ENCODE peak calls at places on chromosomes 3 and 15, in seven cellular contexts. V is astrocyte, J is neural progenitor cell, X is tibial nerve, N is GM12878, G is RWPE2, A is lung. W is an unnamed sample. For H3K4me1 and H3K36me3, the result is how much of the 10 kb centered on the place peaks cover.

GRCh38 chr15:88334436-88334835 is 77.9 kb upstream of the NTRK3 start:
- DNase-seq in X (no peak), A (no peak), G (no peak), N (no peak), J (no peak), V (peak), W (no peak)

GRCh38 chr3:138497851-138498250 is 63.4 kb downstream of the ESYT3 start:
- DNase-seq in V (no peak), N (no peak), A (no peak), X (no peak), G (no peak), J (no peak), W (no peak)

GRCh38 chr3:12476238-12476897 is 7.9 kb upstream of the TSEN2 start:
- DNase-seq in V (peak), J (no peak), A (no peak), G (peak), X (no peak), N (no peak), W (no peak)

GRCh38 chr15:29935296-29936020 is 113.2 kb upstream of the TJP1 start:
- DNase-seq in X (no peak), A (no peak), V (no peak), G (no peak), N (no peak), J (no peak), W (no peak)

GRCh38 chr3:108124337-108125150 is 33.7 kb upstream of the CD47 start:
- DNase-seq in G (no peak), X (no peak), V (no peak), A (no peak), N (peak), J (no peak), W (no peak)

GRCh38 chr3:459376-459710 is 262.8 kb downstream of the CHL1 start:
- DNase-seq in N (no peak), J (peak), X (no peak), G (no peak), V (no peak), A (no peak), W (no peak)

GRCh38 chr3:71495708-71496472 is 87.6 kb downstream of the FOXP1 start:
- DNase-seq in V (peak), J (no peak), A (no peak), X (no peak), G (no peak), N (no peak), W (no peak)

GRCh38 chr3:52005571-52005986 is 9.9 kb upstream of the RPL29 start:
- DNase-seq in N (no peak), X (no peak), J (peak), G (no peak), A (no peak), V (peak), W (peak)

GRCh38 chr3:44184319-44184953 is 57.2 kb upstream of the TOPAZ1 start:
- DNase-seq in V (no peak), J (peak), A (no peak), N (no peak), X (no peak), G (no peak), W (peak)

GRCh38 chr15:43518073-43518761 is 809 bp downstream of the MAP1A start:
- DNase-seq in G (no peak), X (no peak), J (peak), V (peak), N (no peak), A (no peak), W (peak)

GRCh38 chr3:172217877-172218276 is 178.5 kb downstream of the FNDC3B start:
- DNase-seq in J (no peak), N (no peak), V (peak), X (no peak), G (no peak), A (no peak), W (no peak)

GRCh38 chr3:45631486-45631885 is 36.9 kb downstream of the LIMD1 start:
- DNase-seq in A (no peak), V (no peak), G (no peak), N (no peak), X (no peak), J (no peak), W (no peak)

GRCh38 chr3:124780767-124781485 is 50.7 kb downstream of the UMPS start:
- DNase-seq in X (peak), A (no peak), N (no peak), V (peak), G (no peak), J (peak), W (peak)

GRCh38 chr3:128763967-128764366 is 38.0 kb downstream of the RAB7A start:
- DNase-seq in J (no peak), N (no peak), X (no peak), G (no peak), A (no peak), V (no peak), W (no peak)

DNA sequence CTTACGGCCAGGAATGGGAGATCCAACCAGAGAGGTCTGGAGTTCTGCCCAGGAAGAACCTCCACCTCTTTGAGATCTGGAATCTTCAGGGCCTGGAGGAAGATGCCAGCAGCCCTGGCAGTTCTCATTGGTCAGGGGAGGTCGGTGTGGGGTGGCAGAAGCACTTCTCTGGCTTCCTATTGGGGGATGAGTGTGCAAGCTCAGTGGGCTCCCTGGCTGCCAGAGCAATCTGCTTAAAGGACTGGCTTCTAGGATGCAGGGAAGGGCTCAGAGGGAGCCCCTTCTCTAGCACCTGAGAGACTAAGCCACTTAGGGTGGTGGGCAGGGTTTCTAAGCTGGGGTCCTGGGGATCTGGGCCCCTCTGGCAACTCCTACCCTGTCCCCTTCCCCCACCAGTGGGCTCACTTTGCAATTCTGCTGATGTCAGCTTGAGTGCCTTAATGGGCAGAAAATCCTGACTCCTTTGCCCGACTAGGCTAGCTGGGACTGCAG is 24.4 kb downstream of the SNX33 start:
- DNase-seq in V (peak), X (no peak), J (no peak), N (no peak), G (no peak), A (no peak), W (no peak)
- H3K4me1 ChIP-seq in V (half or more), X (under half), J (under half), N (under half), G (under half), A (under half), W (under half)

DNA sequence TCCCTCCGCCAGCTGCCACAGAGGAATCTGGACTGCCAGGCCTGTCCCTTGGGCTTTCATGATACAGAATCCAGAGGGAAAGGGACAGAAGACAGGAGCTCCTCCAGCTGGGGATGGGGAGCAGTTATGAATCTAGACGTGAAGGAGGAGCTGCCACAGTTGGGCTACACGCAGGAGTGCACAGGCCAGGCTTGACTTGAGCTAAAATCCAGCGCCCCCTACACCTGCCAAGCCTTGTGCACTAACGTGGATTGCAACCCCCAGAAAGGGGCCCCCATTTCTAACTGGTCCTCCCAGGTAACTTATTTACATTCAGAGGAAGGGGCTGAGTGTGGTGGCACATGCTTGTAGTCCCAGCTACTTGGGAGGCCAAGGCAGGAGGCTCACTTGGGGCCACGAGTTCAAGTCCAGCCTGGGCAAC is 14.3 kb downstream of the KLHL6 start:
- DNase-seq in G (no peak), A (no peak), X (no peak), N (no peak), J (no peak), V (no peak), W (no peak)
- H3K27ac ChIP-seq in G (no peak), A (no peak), X (no peak), N (peak), J (no peak), V (no peak), W (no peak)

DNA sequence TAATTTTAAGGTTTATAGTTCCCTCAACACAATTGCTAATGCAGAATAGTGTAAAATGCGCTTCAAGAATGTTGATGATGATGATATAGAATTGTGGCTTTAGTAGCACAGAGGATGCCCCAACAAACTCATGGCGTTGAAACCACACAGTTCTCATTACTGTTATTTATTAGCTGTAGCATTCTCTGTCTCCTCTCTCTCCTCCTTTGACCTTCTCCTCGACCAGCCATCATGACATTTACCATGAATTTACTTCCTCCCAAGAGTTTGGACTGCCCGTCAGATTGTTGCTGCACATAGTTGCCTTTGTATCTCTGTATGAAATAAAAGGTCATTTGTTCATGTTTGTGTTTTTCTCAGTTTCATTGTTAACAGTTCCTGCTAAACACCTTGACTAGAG is 27.8 kb upstream of the CRTC3 start:
- DNase-seq in V (no peak), A (no peak), G (no peak), J (no peak), N (no peak), X (no peak), W (no peak)
- H3K36me3 ChIP-seq in V (under half), A (under half), G (half or more), J (under half), N (under half), X (half or more), W (under half)

GRCh38 chr3:197595470-197596185 is 39.9 kb upstream of the BDH1 start:
- DNase-seq in J (no peak), N (no peak), V (no peak), X (no peak), G (no peak), A (no peak), W (no peak)
- H3K4me1 ChIP-seq in J (under half), N (under half), V (under half), X (under half), G (under half), A (under half), W (under half)

GRCh38 chr3:100717637-100718487 is 8.6 kb downstream of the TFG start:
- DNase-seq in N (no peak), X (no peak), V (no peak), A (no peak), G (no peak), J (no peak), W (no peak)
- H3K27ac ChIP-seq in N (no peak), X (no peak), V (no peak), A (no peak), G (no peak), J (peak), W (no peak)

DNA sequence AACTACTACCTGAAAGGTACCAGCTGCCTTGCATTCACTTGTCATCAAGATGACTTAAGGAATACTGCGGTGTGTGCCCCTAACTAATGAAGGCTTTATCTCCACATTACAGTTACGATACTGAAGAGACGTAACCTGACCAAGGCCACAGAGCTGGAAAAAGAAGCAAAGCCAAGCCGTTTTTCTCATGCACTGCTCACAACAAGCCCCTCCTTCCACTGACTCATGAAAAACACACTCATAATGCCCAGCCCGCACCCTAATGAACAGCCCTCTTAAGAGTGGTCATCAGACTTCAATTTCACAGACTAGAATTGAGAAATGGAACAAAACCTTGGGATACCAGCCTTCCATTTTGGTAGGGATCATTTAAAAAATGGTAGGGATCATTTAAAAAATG is 11.6 kb downstream of the PSMD6 start:
- DNase-seq in N (no peak), G (no peak), X (no peak), A (no peak), J (no peak), V (peak), W (no peak)
- H3K36me3 ChIP-seq in N (half or more), G (half or more), X (half or more), A (under half), J (under half), V (half or more), W (under half)

DNA sequence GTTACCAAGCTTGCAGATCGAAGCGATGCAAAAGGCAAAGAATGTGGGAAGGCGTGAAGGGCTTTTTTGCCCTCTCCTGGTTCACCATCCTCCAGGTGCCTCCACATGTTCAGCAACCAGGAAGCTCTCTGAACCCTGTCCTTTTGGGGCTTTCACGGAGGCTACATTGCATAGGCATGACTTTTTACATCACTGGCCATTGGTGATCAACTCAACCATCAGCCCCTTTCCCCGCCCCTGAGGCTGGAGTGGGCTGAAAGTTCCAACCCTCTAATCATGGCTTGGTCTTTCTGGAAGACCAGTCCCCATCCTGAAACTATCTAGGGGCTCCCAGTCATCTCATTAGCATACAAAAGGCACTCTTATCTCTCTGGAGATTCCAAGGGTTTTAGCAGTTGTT is 52.6 kb downstream of the UACA start:
- DNase-seq in A (no peak), V (no peak), N (no peak), G (no peak), J (no peak), X (no peak), W (no peak)
- H3K4me1 ChIP-seq in A (under half), V (under half), N (under half), G (under half), J (under half), X (under half), W (under half)

GRCh38 chr3:119664370-119664769 is 4.0 kb upstream of the POPDC2 start:
- DNase-seq in V (no peak), N (no peak), A (no peak), G (no peak), X (no peak), J (no peak), W (no peak)
- H3K27ac ChIP-seq in V (no peak), N (peak), A (peak), G (peak), X (peak), J (no peak), W (no peak)

DNA sequence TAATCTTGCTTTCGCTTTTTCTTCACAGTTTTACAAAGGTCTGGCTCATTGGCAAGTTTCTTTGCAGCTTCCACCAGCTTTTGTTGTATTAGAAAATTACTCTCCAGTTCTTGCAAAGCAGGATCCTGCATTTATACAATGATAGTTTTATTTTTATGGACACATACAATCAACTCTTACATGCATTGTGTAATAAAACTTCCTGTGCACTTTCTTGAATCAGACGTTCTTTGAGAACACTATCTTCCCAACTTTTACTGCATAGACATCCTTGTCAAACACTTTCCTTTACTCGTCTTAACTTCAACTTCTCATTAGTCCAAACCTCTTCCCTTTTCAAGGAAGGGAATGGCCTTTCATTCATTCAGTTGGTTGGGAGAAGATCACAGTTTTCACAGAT is 71.4 kb upstream of the LMOD3 start:
- DNase-seq in A (no peak), G (no peak), N (no peak), X (no peak), V (no peak), J (no peak), W (no peak)
- H3K36me3 ChIP-seq in A (under half), G (half or more), N (under half), X (half or more), V (under half), J (under half), W (under half)